ENCODE peak calls at places on chromosomes 6 and 20, in seven cellular contexts. R, E, S, P, T, O and V are unnamed samples.

GRCh38 chr20:32707691-32708581 is 34.2 kb upstream of the C20orf203 start:
- DNase-seq in R (no peak), E (no peak), S (no peak), P (no peak), T (no peak), O (no peak), V (no peak)

GRCh38 chr20:49899551-49900383 is 15.6 kb downstream of the SPATA2 start:
- DNase-seq in R (no peak), E (no peak), S (no peak), P (no peak), T (no peak), O (no peak), V (no peak)

GRCh38 chr20:50339196-50339901 is 148.7 kb downstream of the CEBPB start:
- DNase-seq in R (no peak), E (no peak), S (no peak), P (no peak), T (no peak), O (no peak), V (no peak)

GRCh38 chr20:21708738-21709534 is 3.5 kb downstream of the PAX1 start:
- DNase-seq in R (no peak), E (no peak), S (no peak), P (no peak), T (no peak), O (no peak), V (no peak)

GRCh38 chr20:62608218-62608565 is 34.1 kb upstream of the SLCO4A1 start:
- DNase-seq in R (no peak), E (no peak), S (no peak), P (no peak), T (no peak), O (no peak), V (no peak)

GRCh38 chr6:37170273-37171140 is 555 bp downstream of the PIM1 start:
- DNase-seq in R (peak; percentile 50), E (no peak), S (no peak), P (peak; percentile 42), T (peak; percentile 57), O (peak; percentile 81), V (peak; percentile 20)

GRCh38 chr6:70520575-70520974 is 46.2 kb upstream of the SDHAF4 start:
- DNase-seq in R (no peak), E (no peak), S (no peak), P (peak; percentile 1), T (no peak), O (no peak), V (no peak)

GRCh38 chr6:122663981-122664380 is 53.8 kb downstream of the PKIB start:
- DNase-seq in R (no peak), E (no peak), S (no peak), P (no peak), T (no peak), O (no peak), V (no peak)

GRCh38 chr20:50695144-50695872 is 4.0 kb upstream of the RIPOR3 start:
- DNase-seq in R (no peak), E (no peak), S (no peak), P (no peak), T (no peak), O (no peak), V (no peak)

GRCh38 chr6:45415315-45415714 is 37.6 kb upstream of the SUPT3H start:
- DNase-seq in R (no peak), E (no peak), S (no peak), P (no peak), T (no peak), O (no peak), V (no peak)

GRCh38 chr6:136250686-136251008 is 536 bp upstream of the MTFR2 start:
- DNase-seq in R (no peak), E (no peak), S (no peak), P (no peak), T (no peak), O (no peak), V (no peak)

GRCh38 chr6:48552905-48553304 is 441.9 kb upstream of the PTCHD4 start:
- DNase-seq in R (no peak), E (no peak), S (no peak), P (no peak), T (no peak), O (no peak), V (no peak)

GRCh38 chr6:40477246-40478126 is 109.7 kb downstream of the LRFN2 start:
- DNase-seq in R (no peak), E (peak; percentile 4), S (peak; percentile 35), P (no peak), T (no peak), O (no peak), V (no peak)

GRCh38 chr6:77551135-77551534 is 87.8 kb upstream of the HTR1B start:
- DNase-seq in R (no peak), E (no peak), S (no peak), P (no peak), T (no peak), O (no peak), V (no peak)

GRCh38 chr20:50054626-50055511 is 58.1 kb downstream of the UBE2V1 start:
- DNase-seq in R (peak; percentile 46), E (no peak), S (no peak), P (no peak), T (no peak), O (no peak), V (no peak)

GRCh38 chr6:150008588-150008987 is 16.7 kb downstream of the RAET1L start:
- DNase-seq in R (no peak), E (no peak), S (no peak), P (peak; percentile 47), T (no peak), O (no peak), V (no peak)

GRCh38 chr6:30672445-30673253 is at the start of gene DHX16:
- DNase-seq in R (peak; percentile 96), E (peak; percentile 80), S (peak; percentile 89), P (peak; percentile 82), T (peak; percentile 91), O (peak; percentile 94), V (peak; percentile 81)

GRCh38 chr20:10511507-10512231 is 76.6 kb downstream of the SLX4IP start:
- DNase-seq in R (peak; percentile 66), E (peak; percentile 32), S (peak; percentile 44), P (peak; percentile 94), T (peak; percentile 64), O (peak; percentile 63), V (peak; percentile 39)

GRCh38 chr6:159282351-159282750 is 113.2 kb downstream of the FNDC1 start:
- DNase-seq in R (no peak), E (no peak), S (no peak), P (no peak), T (no peak), O (no peak), V (no peak)

GRCh38 chr6:159279790-159280277 is 110.6 kb downstream of the FNDC1 start:
- DNase-seq in R (no peak), E (no peak), S (no peak), P (no peak), T (no peak), O (no peak), V (no peak)

GRCh38 chr6:159278626-159279025 is 109.4 kb downstream of the FNDC1 start:
- DNase-seq in R (no peak), E (no peak), S (no peak), P (no peak), T (no peak), O (no peak), V (no peak)
- H3K9me3 ChIP-seq in R (no peaks in the 10 kb centered on the region), E (no peaks in the 10 kb centered on the region), S (peaks cover 4% of the 10 kb centered on the region), P (no peaks in the 10 kb centered on the region), T (no peaks in the 10 kb centered on the region), O (no peaks in the 10 kb centered on the region), V (no peaks in the 10 kb centered on the region)

DNA sequence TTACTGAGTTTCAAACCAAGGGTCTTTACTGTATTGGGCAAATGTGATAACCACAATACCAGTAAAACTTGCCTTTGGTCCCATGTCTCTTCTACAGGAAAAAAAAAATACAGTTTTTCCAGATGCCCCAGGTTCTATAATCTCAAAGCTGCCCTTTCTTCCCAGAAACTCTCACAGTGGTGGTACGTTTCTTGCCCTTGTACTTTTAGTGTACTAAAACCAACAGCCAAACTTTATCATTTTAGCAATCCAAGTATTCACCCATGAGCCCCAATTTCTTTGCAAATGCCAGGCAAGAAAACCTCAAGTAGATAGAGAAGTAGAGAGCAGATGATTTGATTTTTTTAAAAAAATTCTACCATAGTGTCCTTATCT is 157.8 kb downstream of the OR2B2 start:
- DNase-seq in R (no peak), E (no peak), S (no peak), P (no peak), T (no peak), O (no peak), V (no peak)
- H3K9me3 ChIP-seq in R (no peaks in the 10 kb centered on the region), E (no peaks in the 10 kb centered on the region), S (no peaks in the 10 kb centered on the region), P (no peaks in the 10 kb centered on the region), T (no peaks in the 10 kb centered on the region), O (no peaks in the 10 kb centered on the region), V (no peaks in the 10 kb centered on the region)

GRCh38 chr6:169918954-169919549 is 167.6 kb downstream of the ERMARD start:
- DNase-seq in R (no peak), E (no peak), S (no peak), P (no peak), T (no peak), O (no peak), V (no peak)

GRCh38 chr6:169920359-169921020 is 169.1 kb downstream of the ERMARD start:
- DNase-seq in R (no peak), E (no peak), S (no peak), P (no peak), T (no peak), O (no peak), V (no peak)

GRCh38 chr6:169923468-169924464 is 172.3 kb downstream of the ERMARD start:
- DNase-seq in R (no peak), E (no peak), S (no peak), P (no peak), T (no peak), O (no peak), V (no peak)

GRCh38 chr6:169921227-169921626 is 169.8 kb downstream of the ERMARD start:
- DNase-seq in R (no peak), E (no peak), S (no peak), P (no peak), T (no peak), O (no peak), V (no peak)

GRCh38 chr6:169921853-169922779 is 170.7 kb downstream of the ERMARD start:
- DNase-seq in R (no peak), E (no peak), S (no peak), P (no peak), T (no peak), O (no peak), V (no peak)
- H3K9me3 ChIP-seq in R (no peaks in the 10 kb centered on the region), E (no peaks in the 10 kb centered on the region), S (no peaks in the 10 kb centered on the region), P (no peaks in the 10 kb centered on the region), T (no peaks in the 10 kb centered on the region), O (no peaks in the 10 kb centered on the region), V (no peaks in the 10 kb centered on the region)

GRCh38 chr6:144075884-144076283 is 19.5 kb downstream of the SF3B5 start:
- DNase-seq in R (no peak), E (no peak), S (no peak), P (no peak), T (no peak), O (no peak), V (no peak)

GRCh38 chr6:144083172-144083571 is 12.2 kb downstream of the SF3B5 start:
- DNase-seq in R (no peak), E (no peak), S (no peak), P (no peak), T (no peak), O (no peak), V (no peak)

GRCh38 chr6:144075187-144075586 is 20.2 kb downstream of the SF3B5 start:
- DNase-seq in R (no peak), E (no peak), S (no peak), P (no peak), T (no peak), O (no peak), V (no peak)

DNA sequence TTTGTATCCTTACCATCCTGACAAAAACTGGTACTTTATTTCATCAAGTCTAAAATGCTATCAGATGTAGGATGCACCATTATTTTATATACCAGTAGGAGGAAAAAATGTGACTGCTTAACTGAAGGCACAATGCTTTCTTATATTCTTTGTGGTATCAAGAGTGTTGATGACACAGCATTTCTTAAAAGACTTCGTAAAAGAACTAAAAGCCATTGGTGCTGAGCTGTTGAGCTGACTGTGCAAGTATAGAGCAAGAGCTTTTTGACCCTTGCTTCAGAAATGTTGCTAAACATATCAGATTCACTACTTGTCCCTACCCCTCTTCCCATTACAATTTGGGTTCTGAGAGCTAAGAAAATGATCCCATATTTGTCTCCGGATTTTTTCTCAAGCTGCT is 17.5 kb downstream of the SF3B5 start:
- DNase-seq in R (no peak), E (no peak), S (no peak), P (no peak), T (no peak), O (no peak), V (no peak)
- H3K9me3 ChIP-seq in R (no peaks in the 10 kb centered on the region), E (no peaks in the 10 kb centered on the region), S (no peaks in the 10 kb centered on the region), P (no peaks in the 10 kb centered on the region), T (no peaks in the 10 kb centered on the region), O (no peaks in the 10 kb centered on the region), V (no peaks in the 10 kb centered on the region)